ENCODE peak calls at places on chromosomes 11 and 22, in nine cellular contexts. Q is psoas muscle, M is upper lobe of right lung, G is astrocyte of the spinal cord, O is thyroid gland, J is AG04449, R is IMR-90, D is testis, X is cardiac fibroblast. N is an unnamed sample.

GRCh38 chr11:79237676-79238075 is 203.2 kb downstream of the TENM4 start:
- DNase-seq in Q (no peak), J (peak), O (peak), M (no peak), D (no peak), G (peak), X (peak), R (peak), N (peak)

GRCh38 chr22:44684506-44685383 is 17.3 kb upstream of the PRR5 start:
- DNase-seq in R (peak), M (peak), G (peak), Q (peak), D (peak), O (peak), X (peak), J (peak), N (peak)

GRCh38 chr11:75652936-75653335 is 15.9 kb downstream of the MAP6 start:
- DNase-seq in O (no peak), J (no peak), Q (no peak), D (no peak), M (no peak), G (no peak), X (peak), R (no peak), N (no peak)

GRCh38 chr11:113994077-113994954 is 19.4 kb downstream of the HTR3A start:
- DNase-seq in R (no peak), Q (no peak), O (peak), J (no peak), M (no peak), G (peak), D (peak), X (peak), N (no peak)

GRCh38 chr22:35379146-35379993 is 1.5 kb upstream of the HMOX1 start:
- DNase-seq in Q (no peak), D (no peak), R (no peak), J (no peak), X (no peak), O (no peak), G (no peak), M (no peak), N (no peak)

GRCh38 chr11:14359573-14360031 is 619 bp upstream of the RRAS2 start:
- DNase-seq in M (no peak), R (peak), X (no peak), Q (no peak), O (no peak), G (no peak), D (no peak), J (no peak), N (no peak)

GRCh38 chr11:44243633-44244343 is 66.2 kb downstream of the ALX4 start:
- DNase-seq in J (no peak), O (peak), R (peak), Q (no peak), D (no peak), M (no peak), G (peak), X (peak), N (no peak)

GRCh38 chr22:42344391-42344861 is 74.0 kb upstream of the TCF20 start:
- DNase-seq in D (peak), J (no peak), Q (peak), M (no peak), G (peak), O (peak), X (no peak), R (no peak), N (no peak)

GRCh38 chr11:117144477-117145392 is 648 bp downstream of the PAFAH1B2 start:
- DNase-seq in D (peak), R (peak), Q (peak), M (peak), X (peak), O (peak), J (no peak), G (peak), N (peak)

GRCh38 chr11:64914123-64914522 is 2.9 kb downstream of the ATG2A start:
- DNase-seq in O (no peak), J (no peak), X (no peak), R (no peak), Q (no peak), M (no peak), D (no peak), G (no peak), N (no peak)

GRCh38 chr11:86274503-86274902 is 27.5 kb upstream of the HIKESHI start:
- DNase-seq in X (no peak), M (no peak), O (no peak), Q (no peak), J (no peak), G (no peak), D (no peak), R (no peak), N (no peak)

GRCh38 chr22:44347098-44347497 is 34.3 kb upstream of the SHISAL1 start:
- DNase-seq in M (no peak), R (peak), J (no peak), G (no peak), Q (no peak), X (no peak), O (no peak), D (no peak), N (no peak)

GRCh38 chr22:37309221-37310074 is 27.1 kb downstream of the CYTH4 start:
- DNase-seq in O (no peak), R (no peak), G (no peak), X (no peak), D (no peak), J (no peak), M (peak), Q (peak), N (no peak)

GRCh38 chr11:65915821-65916251 is 3.0 kb downstream of the C11orf68 start:
- DNase-seq in G (peak), J (peak), Q (peak), M (peak), R (peak), D (peak), O (peak), X (peak), N (peak)

GRCh38 chr22:46965552-46966494 is 203.4 kb downstream of the TBC1D22A start:
- DNase-seq in G (no peak), J (no peak), O (no peak), M (no peak), D (no peak), R (peak), X (peak), Q (peak), N (no peak)

GRCh38 chr22:27799334-27800249 is 2.0 kb downstream of the MN1 start:
- DNase-seq in J (no peak), X (peak), Q (peak), G (no peak), M (no peak), D (no peak), O (peak), R (no peak), N (no peak)

GRCh38 chr11:43758942-43759341 is 78.4 kb downstream of the HSD17B12 start:
- DNase-seq in D (no peak), J (no peak), G (no peak), Q (no peak), X (no peak), O (no peak), M (no peak), R (no peak), N (no peak)

GRCh38 chr11:133082851-133083488 is 449.3 kb downstream of the OPCML start:
- DNase-seq in J (no peak), M (peak), X (peak), O (peak), Q (peak), G (peak), R (peak), D (peak), N (no peak)

GRCh38 chr22:37526376-37526775 is 7.2 kb upstream of the CARD10 start:
- DNase-seq in M (no peak), G (peak), J (no peak), O (no peak), R (no peak), X (peak), D (no peak), Q (no peak), N (no peak)

GRCh38 chr11:65355776-65356393 is 1.3 kb downstream of the TIGD3 start:
- DNase-seq in Q (peak), X (peak), R (peak), G (peak), D (peak), J (no peak), M (peak), O (peak), N (no peak)

GRCh38 chr11:17224727-17225126 is 16.9 kb upstream of the PIK3C2A start:
- DNase-seq in O (no peak), D (no peak), R (no peak), Q (no peak), G (no peak), J (no peak), M (no peak), X (peak), N (no peak)

GRCh38 chr11:31812392-31813241 is 1.5 kb upstream of the PAX6 start:
- DNase-seq in O (no peak), Q (peak), D (no peak), M (no peak), G (peak), J (no peak), R (no peak), X (no peak), N (no peak)

GRCh38 chr11:35525501-35526175 is at the start of gene PAMR1:
- DNase-seq in R (peak), D (no peak), X (peak), Q (peak), J (no peak), M (peak), O (peak), G (peak), N (peak)

DNA sequence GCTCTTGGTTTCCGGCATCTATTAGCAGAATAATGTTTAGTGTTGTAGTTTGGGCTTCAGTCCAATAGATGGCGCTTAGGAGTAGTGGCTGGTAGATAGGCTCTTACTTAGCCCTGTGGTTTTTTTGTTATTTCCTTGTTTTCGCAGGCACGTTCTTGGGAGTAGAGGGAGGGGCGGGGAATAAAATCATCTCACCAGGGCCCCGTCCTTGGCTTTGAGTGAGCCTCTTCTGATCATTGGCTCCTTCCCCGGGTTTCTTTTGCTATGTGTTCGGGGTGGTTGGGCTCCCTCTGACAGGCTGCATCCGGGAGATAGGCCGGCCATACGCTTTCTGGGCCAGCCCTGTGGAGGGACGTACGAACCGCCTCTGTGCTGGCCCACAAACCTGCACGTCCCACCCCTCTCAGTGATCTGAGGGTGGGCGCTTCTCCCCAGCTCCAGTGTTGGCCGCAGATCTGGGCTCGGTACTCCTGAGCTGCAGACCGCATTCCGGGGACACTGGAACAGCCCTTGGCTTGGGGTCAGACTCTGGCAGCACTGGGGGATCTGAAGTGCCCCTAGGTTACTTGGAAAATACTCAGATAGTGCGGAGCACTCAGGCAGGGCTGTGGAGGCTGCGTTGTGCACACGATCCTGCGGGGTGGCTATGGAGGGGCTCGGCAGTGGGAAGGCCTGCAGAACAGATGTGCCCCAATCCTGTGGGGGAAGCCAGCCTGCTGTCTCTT is 217.0 kb downstream of the DYNC2H1 start:
- DNase-seq in R (peak), X (peak), J (peak), M (no peak), Q (no peak), G (peak), D (peak), O (peak), N (peak)
- H3K4me3 ChIP-seq in R (no peak), X (no peak), J (no peak), M (no peak), Q (no peak), G (no peak), D (peak), O (no peak), N (no peak)

GRCh38 chr11:77101043-77101537 is 1.6 kb upstream of the OMP start:
- DNase-seq in G (peak), J (no peak), O (no peak), R (peak), M (peak), X (peak), Q (peak), D (no peak), N (no peak)
- TF ChIP-seq CTCF in G (peak), J (peak), O (no peak), R (peak), M (peak), X (peak), Q (peak), D (no peak), N (peak)

DNA sequence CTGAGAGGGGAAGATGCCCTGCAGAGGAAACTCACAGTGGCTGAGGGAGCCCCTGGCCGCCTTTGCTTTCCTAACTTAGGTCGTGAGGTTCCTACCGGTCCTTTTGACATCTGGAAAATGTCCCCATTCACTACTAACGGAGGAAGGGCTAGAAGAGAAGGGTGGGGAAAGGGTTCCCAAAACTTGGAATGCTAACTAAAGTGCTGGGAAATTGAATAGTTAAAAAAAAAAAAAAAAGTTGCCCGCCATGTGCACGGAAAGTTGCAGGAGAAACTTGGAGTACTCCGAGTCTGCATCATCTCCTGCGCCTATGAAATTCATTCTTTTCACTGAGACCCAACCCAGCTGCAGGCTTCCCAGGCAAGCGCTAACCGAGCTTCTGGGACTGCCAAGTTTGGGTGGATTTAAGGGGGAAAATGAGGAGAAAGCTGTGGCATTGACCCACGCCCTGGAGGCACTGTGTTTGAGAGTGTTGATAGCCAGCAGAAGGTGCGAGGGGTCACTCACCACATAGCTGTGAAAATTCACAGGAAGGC is 854 bp downstream of the TIMP3 start:
- DNase-seq in M (no peak), J (no peak), R (no peak), O (no peak), X (peak), G (peak), D (no peak), Q (no peak), N (no peak)
- H3K4me3 ChIP-seq in M (peak), J (peak), R (peak), O (peak), X (peak), G (peak), D (peak), Q (peak), N (peak)

DNA sequence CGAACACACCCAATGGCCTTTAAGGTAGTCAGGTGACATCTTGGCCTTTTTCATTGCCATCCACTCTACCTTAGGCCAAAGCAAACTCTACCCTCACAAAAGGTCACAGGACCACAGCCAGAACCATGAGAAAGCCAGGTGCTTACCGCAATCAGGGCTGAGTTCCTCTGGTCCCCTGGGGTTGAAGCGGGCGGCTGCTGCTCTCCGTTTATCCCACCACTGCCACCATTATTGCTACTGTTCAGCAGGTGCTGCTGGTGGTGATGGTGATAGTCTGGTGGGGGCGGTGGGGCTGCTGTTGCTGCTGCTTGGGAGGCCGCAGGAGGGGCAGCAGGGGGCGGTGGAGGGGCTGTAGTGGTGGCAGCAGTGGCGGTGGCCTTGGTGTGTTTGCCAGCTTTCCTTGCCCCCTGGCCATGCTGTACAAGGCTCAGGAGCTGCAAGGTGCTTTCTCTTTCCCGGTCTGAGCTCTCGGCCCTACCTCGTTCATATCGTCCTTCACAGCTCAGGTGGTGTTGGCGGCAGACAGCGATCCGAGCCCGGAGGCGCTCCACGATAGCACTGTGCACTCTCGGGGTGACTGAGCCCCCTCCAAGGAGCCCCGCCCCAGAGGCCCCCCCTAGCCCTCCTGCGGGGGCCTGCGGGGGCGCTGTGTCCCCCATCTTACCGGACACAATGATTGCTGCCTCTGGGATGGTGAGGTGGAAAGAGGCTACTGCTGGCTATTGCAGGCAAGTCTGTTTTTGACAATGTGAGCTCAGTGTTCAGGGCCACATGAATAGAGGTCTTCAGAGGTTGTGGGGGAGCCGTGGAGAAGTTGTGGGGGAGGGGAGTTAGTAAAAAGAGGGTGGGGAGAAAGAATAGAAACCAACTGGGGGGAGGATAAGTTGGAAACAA is 1.5 kb downstream of the MAML2 start:
- DNase-seq in M (peak), X (peak), J (no peak), D (no peak), O (peak), Q (peak), R (peak), G (peak), N (no peak)
- TF ChIP-seq CTCF in M (peak), X (peak), J (peak), D (peak), O (peak), Q (no peak), R (peak), G (peak), N (peak)

DNA sequence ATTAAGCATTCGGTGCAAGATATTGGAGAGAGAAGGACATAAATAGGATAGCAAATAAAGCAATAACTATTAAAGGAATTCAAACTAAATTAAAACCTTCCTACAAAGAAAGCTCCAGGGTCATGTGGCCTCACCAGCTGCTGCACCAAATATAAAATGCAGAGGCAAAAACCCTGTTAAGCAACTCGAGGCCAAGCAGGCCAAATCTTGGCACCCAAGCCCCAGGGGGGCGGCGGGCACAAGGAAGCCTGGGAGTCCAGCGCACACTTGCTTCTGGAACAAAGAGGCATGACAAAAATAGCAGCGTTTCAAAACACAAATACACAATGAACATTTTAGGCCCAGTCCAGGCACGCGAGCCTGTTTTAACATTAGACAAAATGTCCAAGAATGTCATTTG is 20.8 kb downstream of the KRTAP5-6 start:
- DNase-seq in O (no peak), X (no peak), M (no peak), J (no peak), D (no peak), G (no peak), R (no peak), Q (peak), N (no peak)
- H3K4me3 ChIP-seq in O (no peak), X (no peak), M (no peak), J (no peak), D (no peak), G (no peak), R (no peak), Q (no peak), N (no peak)

GRCh38 chr11:11621881-11622706 is at the start of gene GALNT18:
- DNase-seq in M (peak), X (peak), O (peak), J (peak), D (peak), G (peak), R (peak), Q (peak), N (peak)
- TF ChIP-seq CTCF in M (peak), X (no peak), O (peak), J (peak), D (peak), G (peak), R (peak), Q (peak), N (peak)

GRCh38 chr11:74310857-74311256 is 583 bp downstream of the P4HA3 start:
- DNase-seq in D (no peak), R (no peak), O (no peak), G (no peak), X (no peak), Q (no peak), M (no peak), J (no peak), N (no peak)

GRCh38 chr11:74307409-74307808 is 4.0 kb downstream of the P4HA3 start:
- DNase-seq in J (no peak), R (peak), M (no peak), D (peak), Q (no peak), X (peak), O (no peak), G (peak), N (no peak)

GRCh38 chr11:74312321-74312720 is 881 bp upstream of the P4HA3 start:
- DNase-seq in O (no peak), X (peak), R (no peak), D (no peak), Q (no peak), J (no peak), G (no peak), M (no peak), N (no peak)

GRCh38 chr11:74306440-74307175 is 4.8 kb downstream of the P4HA3 start:
- DNase-seq in J (no peak), X (no peak), R (no peak), Q (no peak), G (no peak), O (no peak), M (no peak), D (no peak), N (no peak)

DNA sequence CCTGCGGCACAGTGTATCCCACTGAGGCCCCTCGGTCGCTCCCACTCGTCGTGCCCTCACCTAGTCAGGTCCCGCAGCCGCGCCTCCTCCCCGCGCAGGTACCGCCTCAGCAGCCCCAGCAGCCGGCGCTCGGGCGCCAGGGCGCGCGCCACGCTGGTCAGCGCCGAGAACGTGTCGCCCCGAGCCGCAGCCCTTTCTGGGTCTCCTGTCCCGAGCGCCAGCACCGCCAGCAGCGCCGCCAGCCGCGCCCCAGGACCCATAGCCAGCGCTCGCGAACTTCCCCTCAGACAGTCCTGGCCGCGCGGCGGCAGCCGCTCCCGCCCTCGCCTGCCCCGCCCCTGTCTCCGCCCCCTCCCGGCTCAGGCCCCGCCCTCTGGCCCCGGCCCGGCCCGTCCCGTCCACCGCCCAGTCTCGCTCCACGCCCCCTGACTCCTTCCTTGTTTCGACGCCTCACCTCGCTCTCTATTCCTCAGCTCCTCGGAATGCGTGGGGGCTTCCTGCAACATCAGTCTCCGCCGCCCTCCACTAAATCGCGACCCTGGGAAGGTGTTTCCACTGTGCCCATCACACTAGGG is at the start of gene P4HA3:
- DNase-seq in M (peak), J (no peak), X (peak), O (peak), D (peak), Q (peak), R (peak), G (peak), N (no peak)
- H3K4me3 ChIP-seq in M (peak), J (peak), X (peak), O (peak), D (peak), Q (peak), R (peak), G (peak), N (peak)

GRCh38 chr11:104944080-104944479 is 24.3 kb downstream of the CASP4 start:
- DNase-seq in X (no peak), J (no peak), G (no peak), R (peak), M (no peak), D (no peak), Q (no peak), O (no peak), N (no peak)

GRCh38 chr11:104943561-104943960 is 24.8 kb downstream of the CASP4 start:
- DNase-seq in X (no peak), D (no peak), O (no peak), G (no peak), Q (no peak), J (no peak), R (no peak), M (no peak), N (no peak)

GRCh38 chr11:104946907-104947306 is 21.5 kb downstream of the CASP4 start:
- DNase-seq in G (peak), M (no peak), J (no peak), Q (no peak), D (peak), X (peak), O (no peak), R (peak), N (no peak)
- TF ChIP-seq CTCF in G (peak), M (peak), J (peak), Q (peak), D (peak), X (peak), O (no peak), R (peak), N (peak)

N was measured in AG04450.